ENCODE peak calls at places on chromosomes 6 and 20, in five cellular contexts. A is endodermal cell, S is right atrium auricular region, Z is ovary, Q is cardiac fibroblast. R is an unnamed sample.

GRCh38 chr6:40399888-40400468 is 187.2 kb downstream of the LRFN2 start:
- DNase-seq in A (no peak), S (no peak), Z (no peak), Q (no peak), R (no peak)

GRCh38 chr20:33731693-33732165 is at the start of gene ZNF341:
- DNase-seq in A (peak), S (peak), Z (peak), Q (peak), R (no peak)

GRCh38 chr6:33958208-33958862 is 154.5 kb upstream of the MLN start:
- DNase-seq in A (peak), S (no peak), Z (no peak), Q (no peak), R (no peak)

GRCh38 chr6:168905451-168906090 is 348.1 kb downstream of the THBS2 start:
- DNase-seq in A (no peak), S (no peak), Z (no peak), Q (peak), R (no peak)

GRCh38 chr20:25399038-25399430 is 8.4 kb upstream of the ABHD12 start:
- DNase-seq in A (peak), S (no peak), Z (no peak), Q (peak), R (no peak)

GRCh38 chr6:35011096-35012041 is 122.3 kb downstream of the ANKS1A start:
- DNase-seq in A (no peak), S (no peak), Z (no peak), Q (no peak), R (no peak)

GRCh38 chr6:166724576-166724975 is 97.5 kb upstream of the RPS6KA2 start:
- DNase-seq in A (peak), S (no peak), Z (no peak), Q (no peak), R (no peak)

GRCh38 chr6:18978330-18979128 is 591.4 kb downstream of the RNF144B start:
- DNase-seq in A (no peak), S (no peak), Z (no peak), Q (peak), R (no peak)

GRCh38 chr20:2341336-2341735 is 39.4 kb upstream of the TGM6 start:
- DNase-seq in A (no peak), S (no peak), Z (no peak), Q (no peak), R (no peak)

GRCh38 chr6:155050311-155050710 is 55.2 kb downstream of the TIAM2 start:
- DNase-seq in A (no peak), S (no peak), Z (no peak), Q (no peak), R (peak)

GRCh38 chr20:3000852-3001523 is 42.4 kb upstream of the GNRH2 start:
- DNase-seq in A (no peak), S (no peak), Z (no peak), Q (peak), R (peak)

GRCh38 chr6:46044876-46045617 is 29.4 kb upstream of the CLIC5 start:
- DNase-seq in A (no peak), S (peak), Z (no peak), Q (peak), R (no peak)

GRCh38 chr6:170034294-170034693 is 256.6 kb downstream of the DLL1 start:
- DNase-seq in A (peak), S (no peak), Z (peak), Q (no peak), R (no peak)

DNA sequence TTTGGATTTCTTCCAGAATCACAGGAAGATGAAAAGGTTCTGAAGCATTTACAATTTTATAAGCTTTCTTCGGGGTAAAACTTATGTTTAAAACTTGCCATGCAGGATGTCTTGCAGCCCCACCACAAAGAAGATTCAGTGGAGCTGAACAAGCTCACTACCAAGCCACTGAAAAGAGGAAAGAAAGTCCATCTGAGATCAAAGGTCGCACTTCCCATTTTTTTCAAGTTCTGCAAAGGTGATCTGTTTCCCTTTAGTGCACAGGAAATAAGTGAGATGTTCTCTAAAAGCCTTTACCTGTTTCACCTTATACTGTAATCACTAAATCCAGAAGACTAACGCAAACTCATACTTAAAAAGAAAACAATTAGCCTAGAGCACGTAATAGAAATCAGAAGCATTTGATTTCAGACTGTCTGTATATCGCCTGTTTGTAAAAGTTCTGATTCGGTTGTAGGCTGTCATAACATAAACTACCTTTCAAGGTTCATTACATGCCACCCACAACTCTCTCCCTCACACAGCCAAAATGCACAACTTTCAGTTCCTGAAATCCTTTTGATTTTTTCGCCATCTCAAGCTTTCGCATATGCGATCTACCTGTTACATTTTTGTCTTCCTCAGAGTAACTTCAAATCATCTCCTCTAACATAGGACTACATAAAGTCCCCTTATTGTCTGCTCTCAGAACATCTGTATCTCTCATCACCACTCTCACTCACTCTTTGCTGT is 1.8 kb downstream of the ECHDC1 start:
- DNase-seq in A (no peak), S (no peak), Z (no peak), Q (no peak), R (no peak)
- H3K4me3 ChIP-seq in A (peak), S (peak), Z (no peak), Q (peak), R (peak)

GRCh38 chr6:41729624-41730023 is 5.8 kb downstream of the TFEB start:
- DNase-seq in A (no peak), S (no peak), Z (no peak), Q (no peak), R (no peak)

GRCh38 chr6:41728954-41729353 is 6.5 kb downstream of the TFEB start:
- DNase-seq in A (no peak), S (no peak), Z (no peak), Q (no peak), R (no peak)

GRCh38 chr6:41727705-41728072 is 7.7 kb downstream of the TFEB start:
- DNase-seq in A (no peak), S (no peak), Z (no peak), Q (no peak), R (no peak)

GRCh38 chr6:41726876-41727275 is 8.5 kb downstream of the TFEB start:
- DNase-seq in A (no peak), S (no peak), Z (no peak), Q (no peak), R (no peak)

DNA sequence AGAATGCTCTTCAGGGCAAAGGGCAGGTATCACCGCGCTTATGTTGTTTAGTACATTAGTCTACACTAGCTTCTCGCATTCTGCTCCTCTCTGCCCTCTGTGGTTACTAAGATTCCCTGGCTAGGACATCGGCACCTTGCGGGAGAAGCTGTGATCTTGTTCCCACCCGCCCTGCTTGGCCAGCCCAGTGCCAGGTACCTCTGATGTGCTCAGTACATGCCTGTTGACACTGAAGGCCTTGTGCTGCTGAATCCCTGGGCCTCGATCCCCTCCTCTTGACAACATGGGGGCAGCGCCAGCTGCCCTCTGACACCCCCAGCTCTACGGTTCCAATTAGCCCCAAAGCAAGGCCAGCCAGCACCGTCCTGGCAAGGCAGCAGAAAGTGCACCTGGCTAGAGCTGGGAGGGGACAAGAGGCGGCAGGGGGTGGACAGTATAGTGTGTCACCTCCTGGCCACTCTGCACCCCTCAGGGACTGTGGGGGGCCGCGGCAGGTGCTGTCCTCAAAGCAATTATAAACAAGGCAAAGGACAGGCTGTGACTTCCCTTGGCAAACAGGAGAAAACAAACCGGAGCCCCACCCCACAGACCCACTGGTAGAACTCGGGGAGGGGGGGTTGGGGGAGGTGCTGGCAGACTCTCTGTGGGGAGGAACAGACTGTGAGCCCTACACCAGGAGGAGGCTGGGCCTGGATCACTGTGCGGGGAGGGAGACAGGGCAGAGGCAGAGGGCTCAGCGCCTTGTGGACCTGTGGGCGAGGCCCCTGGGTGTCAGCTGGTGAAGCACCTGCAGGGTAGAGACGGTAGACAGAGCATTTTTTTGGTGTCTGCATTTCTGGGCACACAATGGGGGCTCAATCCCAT is 7.1 kb downstream of the TFEB start:
- DNase-seq in A (no peak), S (no peak), Z (no peak), Q (no peak), R (no peak)
- H3K4me3 ChIP-seq in A (no peak), S (no peak), Z (no peak), Q (no peak), R (peak)

DNA sequence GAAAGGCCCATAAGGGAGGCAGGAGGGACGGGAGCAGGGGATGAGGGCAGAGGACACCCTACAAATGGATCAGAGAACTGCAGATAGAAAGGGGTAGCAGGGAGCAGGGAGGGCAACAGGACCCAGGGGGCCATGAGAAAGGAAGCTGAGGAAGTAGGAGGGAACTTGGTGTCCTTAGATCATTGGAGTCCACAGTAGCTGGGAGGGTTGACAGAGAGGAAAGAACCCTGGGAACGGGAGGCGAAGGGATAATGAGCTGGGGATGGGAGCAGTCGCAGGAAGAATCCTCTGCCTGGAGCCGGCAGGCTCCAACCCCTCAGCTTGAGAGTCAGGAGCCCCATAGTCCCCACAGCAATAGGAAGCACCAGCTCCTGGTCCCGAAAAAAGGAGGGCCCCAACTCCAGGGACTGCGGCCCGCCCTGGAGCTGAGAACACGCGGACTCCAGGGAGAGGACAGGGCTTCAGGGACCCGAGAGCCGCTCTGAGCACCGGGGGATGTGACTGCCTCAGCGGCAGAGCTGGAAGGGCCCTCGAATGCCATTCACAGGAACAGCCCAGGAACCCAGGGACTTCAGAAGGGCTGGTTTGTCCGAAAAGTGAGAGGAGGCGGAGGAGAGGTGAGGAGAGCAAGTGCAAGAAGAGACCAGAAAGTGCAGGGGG is 32.7 kb downstream of the HLA-A start:
- DNase-seq in A (peak), S (no peak), Z (no peak), Q (no peak), R (no peak)
- H3K4me3 ChIP-seq in A (peak), S (peak), Z (peak), Q (no peak), R (no peak)

DNA sequence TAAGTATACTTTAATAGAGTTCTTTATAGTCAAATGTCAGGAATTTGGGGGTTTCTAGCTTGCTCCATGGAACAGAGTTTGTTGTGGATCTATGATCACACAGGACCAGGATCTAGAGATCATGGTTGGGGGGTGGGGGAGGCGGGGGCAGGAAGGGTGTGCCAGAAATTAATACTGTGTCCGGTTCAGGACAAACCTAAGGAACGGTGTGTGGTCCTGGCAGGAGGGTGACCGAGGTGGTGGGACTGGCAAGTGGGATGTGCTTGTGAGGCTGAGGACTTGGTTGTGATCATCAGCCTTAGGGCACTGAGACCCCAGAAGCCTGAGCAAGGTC is 27.9 kb downstream of the GSTA3 start:
- DNase-seq in A (no peak), S (no peak), Z (no peak), Q (no peak), R (no peak)
- H3K4me3 ChIP-seq in A (no peak), S (peak), Z (peak), Q (no peak), R (no peak)